ENCODE peak calls at places on chromosome 1, in ten cellular contexts. One of them, this sample, is unnamed.

GRCh38 chr1:36134805-36135339 is 9.8 kb upstream of the COL8A2 start:
- DNase-seq in H9: peak
- DNase-seq in small intestine: no peak
- DNase-seq in AG04450: no peak
- DNase-seq in lower lobe of right lung: no peak
- DNase-seq in breast epithelium: peak
- DNase-seq in mammary epithelial cell: peak
- DNase-seq in thoracic aorta: peak
- DNase-seq in CD4-positive, alpha-beta memory T cell: no peak
- DNase-seq in transverse colon: peak
- DNase-seq in this sample: no peak

GRCh38 chr1:61742620-61743431 is 546 bp downstream of the PATJ start:
- DNase-seq in H9: peak
- DNase-seq in transverse colon: peak
- DNase-seq in AG04450: no peak
- DNase-seq in mammary epithelial cell: peak
- DNase-seq in small intestine: peak
- DNase-seq in CD4-positive, alpha-beta memory T cell: no peak
- DNase-seq in breast epithelium: peak
- DNase-seq in thoracic aorta: no peak
- DNase-seq in lower lobe of right lung: peak
- DNase-seq in this sample: peak

GRCh38 chr1:150559627-150560010 is 10.4 kb downstream of the ADAMTSL4 start:
- DNase-seq in lower lobe of right lung: peak
- DNase-seq in breast epithelium: no peak
- DNase-seq in thoracic aorta: no peak
- DNase-seq in CD4-positive, alpha-beta memory T cell: no peak
- DNase-seq in AG04450: no peak
- DNase-seq in mammary epithelial cell: no peak
- DNase-seq in small intestine: no peak
- DNase-seq in H9: no peak
- DNase-seq in transverse colon: no peak
- DNase-seq in this sample: no peak

GRCh38 chr1:184890539-184890973 is 83.8 kb downstream of the NIBAN1 start:
- DNase-seq in mammary epithelial cell: peak
- DNase-seq in breast epithelium: no peak
- DNase-seq in H9: no peak
- DNase-seq in transverse colon: no peak
- DNase-seq in thoracic aorta: peak
- DNase-seq in lower lobe of right lung: no peak
- DNase-seq in small intestine: peak
- DNase-seq in CD4-positive, alpha-beta memory T cell: peak
- DNase-seq in AG04450: no peak
- DNase-seq in this sample: peak

GRCh38 chr1:51957618-51958017 is 32.9 kb downstream of the RAB3B start:
- DNase-seq in mammary epithelial cell: no peak
- DNase-seq in lower lobe of right lung: no peak
- DNase-seq in CD4-positive, alpha-beta memory T cell: no peak
- DNase-seq in breast epithelium: no peak
- DNase-seq in H9: peak
- DNase-seq in AG04450: no peak
- DNase-seq in thoracic aorta: no peak
- DNase-seq in small intestine: peak
- DNase-seq in transverse colon: no peak
- DNase-seq in this sample: no peak

GRCh38 chr1:230273141-230273710 is 152.9 kb downstream of the PGBD5 start:
- DNase-seq in H9: no peak
- DNase-seq in AG04450: no peak
- DNase-seq in thoracic aorta: no peak
- DNase-seq in small intestine: no peak
- DNase-seq in transverse colon: no peak
- DNase-seq in CD4-positive, alpha-beta memory T cell: no peak
- DNase-seq in breast epithelium: no peak
- DNase-seq in lower lobe of right lung: no peak
- DNase-seq in mammary epithelial cell: no peak
- DNase-seq in this sample: peak

GRCh38 chr1:185480545-185480944 is 163.5 kb upstream of the IVNS1ABP start:
- DNase-seq in thoracic aorta: no peak
- DNase-seq in transverse colon: no peak
- DNase-seq in breast epithelium: no peak
- DNase-seq in lower lobe of right lung: no peak
- DNase-seq in mammary epithelial cell: no peak
- DNase-seq in small intestine: no peak
- DNase-seq in CD4-positive, alpha-beta memory T cell: no peak
- DNase-seq in H9: no peak
- DNase-seq in AG04450: no peak
- DNase-seq in this sample: no peak

GRCh38 chr1:192439373-192440025 is 122.7 kb downstream of the RGS21 start:
- DNase-seq in CD4-positive, alpha-beta memory T cell: no peak
- DNase-seq in breast epithelium: no peak
- DNase-seq in thoracic aorta: no peak
- DNase-seq in mammary epithelial cell: peak
- DNase-seq in transverse colon: no peak
- DNase-seq in H9: no peak
- DNase-seq in small intestine: no peak
- DNase-seq in AG04450: peak
- DNase-seq in lower lobe of right lung: no peak
- DNase-seq in this sample: no peak

GRCh38 chr1:246221390-246222240 is 285.5 kb downstream of the SMYD3 start:
- DNase-seq in mammary epithelial cell: peak
- DNase-seq in CD4-positive, alpha-beta memory T cell: no peak
- DNase-seq in breast epithelium: no peak
- DNase-seq in thoracic aorta: no peak
- DNase-seq in transverse colon: no peak
- DNase-seq in small intestine: no peak
- DNase-seq in H9: no peak
- DNase-seq in AG04450: no peak
- DNase-seq in lower lobe of right lung: no peak
- DNase-seq in this sample: no peak

GRCh38 chr1:60589916-60590315 is 492.4 kb upstream of the NFIA start:
- DNase-seq in lower lobe of right lung: no peak
- DNase-seq in AG04450: no peak
- DNase-seq in small intestine: no peak
- DNase-seq in CD4-positive, alpha-beta memory T cell: no peak
- DNase-seq in breast epithelium: no peak
- DNase-seq in thoracic aorta: no peak
- DNase-seq in mammary epithelial cell: no peak
- DNase-seq in H9: no peak
- DNase-seq in transverse colon: no peak
- DNase-seq in this sample: no peak

DNA sequence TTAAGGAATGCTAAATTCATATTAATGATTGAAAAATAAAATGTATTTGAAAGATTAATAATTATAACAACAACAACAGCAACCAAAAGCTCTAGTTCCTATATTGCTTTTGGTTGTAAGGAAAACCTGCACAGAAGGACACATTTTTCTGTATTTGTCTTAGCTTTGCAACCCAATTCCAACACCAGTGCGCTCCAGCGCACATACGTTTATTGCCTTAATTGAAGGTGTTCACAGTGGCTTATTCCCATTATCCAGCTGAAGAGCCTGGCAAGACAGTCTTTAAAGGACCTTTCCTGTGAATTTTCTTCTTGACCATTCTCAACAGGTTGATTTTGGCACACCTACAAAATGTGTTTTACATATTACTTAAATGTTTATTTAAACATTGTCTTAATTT is 107.6 kb downstream of the PLPPR5 start:
- DNase-seq in CD4-positive, alpha-beta memory T cell: no peak
- DNase-seq in small intestine: no peak
- DNase-seq in lower lobe of right lung: no peak
- DNase-seq in H9: no peak
- DNase-seq in transverse colon: no peak
- DNase-seq in AG04450: no peak
- DNase-seq in thoracic aorta: no peak
- DNase-seq in mammary epithelial cell: no peak
- DNase-seq in breast epithelium: no peak
- DNase-seq in this sample: no peak
- H3K27ac ChIP-seq in CD4-positive, alpha-beta memory T cell: no peak
- H3K27ac ChIP-seq in small intestine: no peak
- H3K27ac ChIP-seq in lower lobe of right lung: no peak
- H3K27ac ChIP-seq in H9: no peak
- H3K27ac ChIP-seq in transverse colon: no peak
- H3K27ac ChIP-seq in AG04450: no peak
- H3K27ac ChIP-seq in thoracic aorta: no peak
- H3K27ac ChIP-seq in mammary epithelial cell: no peak
- H3K27ac ChIP-seq in breast epithelium: no peak
- H3K27ac ChIP-seq in this sample: no peak

DNA sequence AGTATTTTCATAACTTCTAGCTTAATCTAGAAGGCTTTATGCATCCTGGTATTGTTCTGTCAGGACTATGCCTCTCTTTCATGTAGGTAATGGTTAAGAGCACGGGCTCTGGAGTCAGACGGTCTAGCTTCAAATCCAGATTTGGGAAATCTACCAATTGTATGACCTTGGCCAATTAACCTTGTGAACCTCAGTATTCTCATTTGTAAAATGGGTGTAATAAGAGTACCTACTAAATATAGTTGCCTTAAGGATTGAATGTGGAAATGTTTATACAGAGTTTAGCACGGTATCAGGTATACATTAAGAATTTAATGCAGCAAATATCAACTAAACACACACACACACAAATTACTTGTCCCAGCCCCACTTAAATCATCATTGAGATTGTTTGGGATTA is 97.3 kb upstream of the RAB3GAP2 start:
- DNase-seq in breast epithelium: no peak
- DNase-seq in AG04450: no peak
- DNase-seq in H9: no peak
- DNase-seq in transverse colon: no peak
- DNase-seq in small intestine: no peak
- DNase-seq in CD4-positive, alpha-beta memory T cell: no peak
- DNase-seq in mammary epithelial cell: no peak
- DNase-seq in lower lobe of right lung: no peak
- DNase-seq in thoracic aorta: no peak
- DNase-seq in this sample: no peak
- H3K27ac ChIP-seq in breast epithelium: no peak
- H3K27ac ChIP-seq in AG04450: no peak
- H3K27ac ChIP-seq in H9: no peak
- H3K27ac ChIP-seq in transverse colon: no peak
- H3K27ac ChIP-seq in small intestine: no peak
- H3K27ac ChIP-seq in CD4-positive, alpha-beta memory T cell: no peak
- H3K27ac ChIP-seq in mammary epithelial cell: peak
- H3K27ac ChIP-seq in lower lobe of right lung: no peak
- H3K27ac ChIP-seq in thoracic aorta: no peak
- H3K27ac ChIP-seq in this sample: no peak

GRCh38 chr1:208931936-208932335 is 651.6 kb upstream of the CAMK1G start:
- DNase-seq in mammary epithelial cell: no peak
- DNase-seq in AG04450: no peak
- DNase-seq in small intestine: no peak
- DNase-seq in transverse colon: no peak
- DNase-seq in CD4-positive, alpha-beta memory T cell: no peak
- DNase-seq in thoracic aorta: no peak
- DNase-seq in lower lobe of right lung: no peak
- DNase-seq in H9: no peak
- DNase-seq in breast epithelium: no peak
- DNase-seq in this sample: no peak

GRCh38 chr1:208933984-208934525 is 649.5 kb upstream of the CAMK1G start:
- DNase-seq in mammary epithelial cell: no peak
- DNase-seq in CD4-positive, alpha-beta memory T cell: no peak
- DNase-seq in AG04450: no peak
- DNase-seq in small intestine: no peak
- DNase-seq in H9: no peak
- DNase-seq in transverse colon: no peak
- DNase-seq in breast epithelium: no peak
- DNase-seq in lower lobe of right lung: no peak
- DNase-seq in thoracic aorta: no peak
- DNase-seq in this sample: no peak

GRCh38 chr1:208935517-208936187 is 647.9 kb upstream of the CAMK1G start:
- DNase-seq in mammary epithelial cell: no peak
- DNase-seq in transverse colon: no peak
- DNase-seq in AG04450: no peak
- DNase-seq in breast epithelium: no peak
- DNase-seq in H9: no peak
- DNase-seq in thoracic aorta: no peak
- DNase-seq in small intestine: no peak
- DNase-seq in CD4-positive, alpha-beta memory T cell: no peak
- DNase-seq in lower lobe of right lung: no peak
- DNase-seq in this sample: no peak

GRCh38 chr1:208936431-208936830 is 647.1 kb upstream of the CAMK1G start:
- DNase-seq in AG04450: no peak
- DNase-seq in lower lobe of right lung: no peak
- DNase-seq in breast epithelium: no peak
- DNase-seq in thoracic aorta: no peak
- DNase-seq in H9: no peak
- DNase-seq in small intestine: no peak
- DNase-seq in transverse colon: no peak
- DNase-seq in CD4-positive, alpha-beta memory T cell: no peak
- DNase-seq in mammary epithelial cell: no peak
- DNase-seq in this sample: no peak

GRCh38 chr1:208934933-208935332 is 648.6 kb upstream of the CAMK1G start:
- DNase-seq in lower lobe of right lung: no peak
- DNase-seq in breast epithelium: no peak
- DNase-seq in small intestine: no peak
- DNase-seq in AG04450: no peak
- DNase-seq in transverse colon: no peak
- DNase-seq in H9: no peak
- DNase-seq in mammary epithelial cell: peak
- DNase-seq in thoracic aorta: no peak
- DNase-seq in CD4-positive, alpha-beta memory T cell: no peak
- DNase-seq in this sample: no peak
- H3K27ac ChIP-seq in lower lobe of right lung: no peak
- H3K27ac ChIP-seq in breast epithelium: no peak
- H3K27ac ChIP-seq in small intestine: no peak
- H3K27ac ChIP-seq in AG04450: no peak
- H3K27ac ChIP-seq in transverse colon: no peak
- H3K27ac ChIP-seq in H9: no peak
- H3K27ac ChIP-seq in mammary epithelial cell: no peak
- H3K27ac ChIP-seq in thoracic aorta: no peak
- H3K27ac ChIP-seq in CD4-positive, alpha-beta memory T cell: no peak
- H3K27ac ChIP-seq in this sample: no peak

GRCh38 chr1:39647247-39647646 is 7.8 kb upstream of the HEYL start:
- DNase-seq in small intestine: no peak
- DNase-seq in CD4-positive, alpha-beta memory T cell: no peak
- DNase-seq in H9: no peak
- DNase-seq in mammary epithelial cell: no peak
- DNase-seq in thoracic aorta: no peak
- DNase-seq in transverse colon: no peak
- DNase-seq in lower lobe of right lung: no peak
- DNase-seq in AG04450: no peak
- DNase-seq in breast epithelium: no peak
- DNase-seq in this sample: no peak

GRCh38 chr1:39648496-39648895 is 9.1 kb upstream of the HEYL start:
- DNase-seq in small intestine: no peak
- DNase-seq in CD4-positive, alpha-beta memory T cell: no peak
- DNase-seq in mammary epithelial cell: no peak
- DNase-seq in transverse colon: no peak
- DNase-seq in H9: no peak
- DNase-seq in breast epithelium: no peak
- DNase-seq in lower lobe of right lung: no peak
- DNase-seq in AG04450: no peak
- DNase-seq in thoracic aorta: no peak
- DNase-seq in this sample: no peak

GRCh38 chr1:39652105-39652504 is 12.7 kb upstream of the HEYL start:
- DNase-seq in H9: no peak
- DNase-seq in breast epithelium: no peak
- DNase-seq in small intestine: no peak
- DNase-seq in AG04450: no peak
- DNase-seq in CD4-positive, alpha-beta memory T cell: no peak
- DNase-seq in thoracic aorta: no peak
- DNase-seq in mammary epithelial cell: no peak
- DNase-seq in lower lobe of right lung: no peak
- DNase-seq in transverse colon: no peak
- DNase-seq in this sample: no peak

GRCh38 chr1:39650431-39650830 is 11.0 kb upstream of the HEYL start:
- DNase-seq in CD4-positive, alpha-beta memory T cell: no peak
- DNase-seq in H9: no peak
- DNase-seq in mammary epithelial cell: peak
- DNase-seq in small intestine: no peak
- DNase-seq in transverse colon: no peak
- DNase-seq in breast epithelium: no peak
- DNase-seq in lower lobe of right lung: no peak
- DNase-seq in AG04450: no peak
- DNase-seq in thoracic aorta: no peak
- DNase-seq in this sample: no peak

GRCh38 chr1:39649786-39650185 is 10.3 kb upstream of the HEYL start:
- DNase-seq in AG04450: no peak
- DNase-seq in mammary epithelial cell: no peak
- DNase-seq in breast epithelium: no peak
- DNase-seq in thoracic aorta: no peak
- DNase-seq in transverse colon: no peak
- DNase-seq in H9: no peak
- DNase-seq in CD4-positive, alpha-beta memory T cell: no peak
- DNase-seq in lower lobe of right lung: no peak
- DNase-seq in small intestine: no peak
- DNase-seq in this sample: no peak
- H3K27ac ChIP-seq in AG04450: no peak
- H3K27ac ChIP-seq in mammary epithelial cell: no peak
- H3K27ac ChIP-seq in breast epithelium: no peak
- H3K27ac ChIP-seq in thoracic aorta: no peak
- H3K27ac ChIP-seq in transverse colon: no peak
- H3K27ac ChIP-seq in H9: no peak
- H3K27ac ChIP-seq in CD4-positive, alpha-beta memory T cell: no peak
- H3K27ac ChIP-seq in lower lobe of right lung: no peak
- H3K27ac ChIP-seq in small intestine: no peak
- H3K27ac ChIP-seq in this sample: no peak